ENCODE peak calls at places on chromosomes 11 and 22, in ten cellular contexts. O is activated gamma-delta T cell treated with anti-CD3 and anti-CD28 coated beads, Interleukin-2, amount 50 U/mL, for 16 hours; F is stimulated activated naive CD8-positive, alpha-beta T cell treated with anti-CD3 and anti-CD28 coated beads, Interleukin-15, Interleukin-2, amounts not matched to agents 100 U/mL and 50 U/mL, for 24 hours; A is HuH-7; U is activated naive CD4-positive, alpha-beta T cell treated with Interleukin-2 at 50 U/mL for 16 hours; S is HEK293T; D is CD8-positive, alpha-beta memory T cell; N is GM12892; I is AG04449; P is astrocyte of the cerebellum. E is an unnamed sample.

GRCh38 chr11:2433106-2433925 is 11.0 kb downstream of the TRPM5 start:
- DNase-seq in O (no peak), F (no peak), A (no peak), U (no peak), S (no peak), D (peak), N (no peak), I (no peak), P (no peak), E (no peak)

GRCh38 chr22:30694171-30694637 is 470 bp upstream of the OSBP2 start:
- DNase-seq in O (peak), F (peak), A (peak), U (peak), S (peak), D (peak), N (peak), I (no peak), P (no peak), E (peak)

GRCh38 chr22:24391836-24392217 is 35.6 kb upstream of the ADORA2A start:
- DNase-seq in O (no peak), F (no peak), A (no peak), U (no peak), S (no peak), D (no peak), N (no peak), I (peak), P (no peak), E (peak)

GRCh38 chr22:49015459-49015858 is 812.2 kb downstream of the BRD1 start:
- DNase-seq in O (no peak), F (no peak), A (no peak), U (no peak), S (no peak), D (no peak), N (no peak), I (no peak), P (no peak), E (no peak)

GRCh38 chr11:112380464-112380863 is 119.8 kb upstream of the PLET1 start:
- DNase-seq in O (no peak), F (no peak), A (no peak), U (no peak), S (no peak), D (no peak), N (no peak), I (no peak), P (no peak), E (no peak)

GRCh38 chr11:76658231-76658630 is 12.3 kb downstream of the LRRC32 start:
- DNase-seq in O (no peak), F (no peak), A (no peak), U (no peak), S (no peak), D (no peak), N (no peak), I (no peak), P (no peak), E (no peak)

GRCh38 chr11:61108847-61109585 is 6.7 kb downstream of the CD5 start:
- DNase-seq in O (no peak), F (no peak), A (no peak), U (no peak), S (no peak), D (peak), N (no peak), I (no peak), P (no peak), E (no peak)

GRCh38 chr11:26287067-26287518 is 44.8 kb upstream of the ANO3 start:
- DNase-seq in O (no peak), F (no peak), A (no peak), U (no peak), S (no peak), D (no peak), N (no peak), I (no peak), P (no peak), E (peak)

GRCh38 chr11:103789957-103790356 is 246.5 kb upstream of the DDI1 start:
- DNase-seq in O (no peak), F (no peak), A (no peak), U (no peak), S (no peak), D (no peak), N (no peak), I (no peak), P (no peak), E (no peak)

GRCh38 chr11:2590131-2590950 is 109.5 kb downstream of the KCNQ1OT1 start:
- DNase-seq in O (no peak), F (no peak), A (peak), U (peak), S (peak), D (peak), N (peak), I (no peak), P (no peak), E (no peak)